ENCODE peak calls at places on chromosomes 5 and 9, in seven cellular contexts. V is cardiac muscle cell, R is brain microvascular endothelial cell, O is mesenchymal stem cell, Y is uterus, I is adipocyte, M is psoas muscle. U is an unnamed sample.

GRCh38 chr5:23730023-23730422 is 222.6 kb downstream of the PRDM9 start:
- DNase-seq in V (no peak), R (no peak), O (no peak), Y (no peak), I (no peak), M (no peak), U (no peak)

GRCh38 chr9:96222132-96222531 is 79.8 kb downstream of the HSD17B3 start:
- DNase-seq in V (peak; percentile 46), R (no peak), O (peak; percentile 12), Y (no peak), I (peak; percentile 16), M (no peak), U (no peak)

GRCh38 chr5:143208781-143209510 is 194.5 kb downstream of the NR3C1 start:
- DNase-seq in V (no peak), R (no peak), O (no peak), Y (no peak), I (no peak), M (no peak), U (no peak)

GRCh38 chr5:112418412-112419049 is 546 bp downstream of the EPB41L4A start:
- DNase-seq in V (peak; percentile 7), R (no peak), O (peak; percentile 21), Y (no peak), I (peak; percentile 2), M (no peak), U (peak; percentile 14)

GRCh38 chr5:43037929-43038510 is 2.1 kb downstream of the ANXA2R start:
- DNase-seq in V (peak; percentile 82), R (peak; percentile 78), O (peak; percentile 62), Y (no peak), I (peak; percentile 88), M (no peak), U (no peak)

GRCh38 chr9:124202447-124202971 is 55.2 kb upstream of the NEK6 start:
- DNase-seq in V (peak; percentile 43), R (no peak), O (peak; percentile 57), Y (no peak), I (no peak), M (peak; percentile 59), U (peak; percentile 51)

GRCh38 chr9:29514336-29514735 is 1941.1 kb upstream of the C9orf72 start:
- DNase-seq in V (no peak), R (no peak), O (peak; percentile 1), Y (no peak), I (no peak), M (peak; percentile 35), U (no peak)

GRCh38 chr5:95406426-95407093 is 15.4 kb downstream of the FAM81B start:
- DNase-seq in V (peak; percentile 26), R (no peak), O (no peak), Y (no peak), I (no peak), M (no peak), U (no peak)

GRCh38 chr5:149886697-149887470 is 57.7 kb downstream of the PDE6A start:
- DNase-seq in V (peak; percentile 88), R (peak; percentile 31), O (peak; percentile 47), Y (no peak), I (no peak), M (no peak), U (no peak)

GRCh38 chr5:37197340-37198050 is 51.7 kb downstream of the CPLANE1 start:
- DNase-seq in V (peak; percentile 34), R (no peak), O (peak; percentile 31), Y (no peak), I (peak; percentile 17), M (no peak), U (no peak)

GRCh38 chr9:129197978-129198736 is 20.1 kb upstream of the IER5L start:
- DNase-seq in V (peak; percentile 93), R (peak; percentile 84), O (peak; percentile 91), Y (peak; percentile 76), I (peak; percentile 39), M (peak; percentile 74), U (peak; percentile 59)

GRCh38 chr9:122128432-122129343 is 30.9 kb downstream of the NDUFA8 start:
- DNase-seq in V (no peak), R (no peak), O (no peak), Y (no peak), I (no peak), M (peak; percentile 66), U (peak; percentile 63)

GRCh38 chr9:76905984-76906861 is at the start of gene PRUNE2:
- DNase-seq in V (peak; percentile 91), R (peak; percentile 56), O (peak; percentile 72), Y (peak; percentile 84), I (peak; percentile 94), M (peak; percentile 68), U (peak; percentile 28)

GRCh38 chr5:56478062-56478461 is 244.9 kb upstream of the ANKRD55 start:
- DNase-seq in V (no peak), R (no peak), O (no peak), Y (no peak), I (no peak), M (no peak), U (no peak)

GRCh38 chr5:56479126-56479525 is 246.0 kb upstream of the ANKRD55 start:
- DNase-seq in V (no peak), R (no peak), O (no peak), Y (no peak), I (no peak), M (no peak), U (no peak)

GRCh38 chr5:56475689-56476486 is 242.8 kb upstream of the ANKRD55 start:
- DNase-seq in V (no peak), R (no peak), O (no peak), Y (no peak), I (peak; percentile 19), M (no peak), U (no peak)

GRCh38 chr5:56479701-56480304 is 246.7 kb upstream of the ANKRD55 start:
- DNase-seq in V (no peak), R (peak; percentile 35), O (no peak), Y (no peak), I (no peak), M (no peak), U (no peak)

GRCh38 chr5:56476487-56476856 is 243.3 kb upstream of the ANKRD55 start:
- DNase-seq in V (no peak), R (no peak), O (no peak), Y (no peak), I (no peak), M (no peak), U (no peak)
- H3K4me3 ChIP-seq in V (no peak overlapping the region), R (no peak overlapping the region), O (no peak overlapping the region), Y (no peak overlapping the region), I (no peak overlapping the region), M (no peak overlapping the region), U (no peak overlapping the region)

GRCh38 chr9:137605146-137606004 is at the start of gene ARRDC1:
- DNase-seq in V (peak; percentile 93), R (peak; percentile 72), O (peak; percentile 91), Y (peak; percentile 90), I (peak; percentile 97), M (peak; percentile 97), U (peak; percentile 92)
- H3K36me3 ChIP-seq in V (no peaks in the 10 kb centered on the region), R (no peaks in the 10 kb centered on the region), O (no peaks in the 10 kb centered on the region), Y (no peaks in the 10 kb centered on the region), I (no peaks in the 10 kb centered on the region), M (no peaks in the 10 kb centered on the region), U (peaks cover 4% of the 10 kb centered on the region)

GRCh38 chr5:77770293-77771005 is 5.7 kb downstream of the TBCA start:
- DNase-seq in V (no peak), R (no peak), O (peak; percentile 28), Y (no peak), I (no peak), M (no peak), U (no peak)

GRCh38 chr5:77768978-77769377 is 7.2 kb downstream of the TBCA start:
- DNase-seq in V (no peak), R (no peak), O (no peak), Y (no peak), I (no peak), M (no peak), U (no peak)

GRCh38 chr5:77771452-77771851 is 4.7 kb downstream of the TBCA start:
- DNase-seq in V (no peak), R (no peak), O (no peak), Y (no peak), I (no peak), M (no peak), U (no peak)

GRCh38 chr5:77772729-77773128 is 3.4 kb downstream of the TBCA start:
- DNase-seq in V (no peak), R (no peak), O (no peak), Y (no peak), I (no peak), M (no peak), U (no peak)

GRCh38 chr5:77767301-77767700 is 8.8 kb downstream of the TBCA start:
- DNase-seq in V (no peak), R (no peak), O (no peak), Y (no peak), I (no peak), M (no peak), U (no peak)
- H3K4me3 ChIP-seq in V (no peak overlapping the region), R (no peak overlapping the region), O (no peak overlapping the region), Y (no peak overlapping the region), I (no peak overlapping the region), M (no peak overlapping the region), U (no peak overlapping the region)

GRCh38 chr5:32249668-32250067 is 63.1 kb downstream of the MTMR12 start:
- DNase-seq in V (no peak), R (no peak), O (no peak), Y (no peak), I (no peak), M (no peak), U (no peak)
- H3K36me3 ChIP-seq in V (peaks cover 40% of the 10 kb centered on the region), R (peaks cover 18% of the 10 kb centered on the region), O (peaks cover 79% of the 10 kb centered on the region), Y (no peaks in the 10 kb centered on the region), I (peaks cover 44% of the 10 kb centered on the region), M (peaks cover 84% of the 10 kb centered on the region), U (peaks cover 87% of the 10 kb centered on the region)

GRCh38 chr5:139758510-139759036 is 37.0 kb upstream of the PSD2 start:
- DNase-seq in V (no peak), R (no peak), O (no peak), Y (no peak), I (no peak), M (no peak), U (no peak)

GRCh38 chr5:139759219-139759721 is 36.3 kb upstream of the PSD2 start:
- DNase-seq in V (no peak), R (no peak), O (no peak), Y (no peak), I (no peak), M (no peak), U (no peak)

GRCh38 chr5:139752506-139753350 is 42.9 kb upstream of the PSD2 start:
- DNase-seq in V (no peak), R (peak; percentile 43), O (peak; percentile 28), Y (no peak), I (no peak), M (no peak), U (no peak)

GRCh38 chr5:139757727-139758509 is 37.7 kb upstream of the PSD2 start:
- DNase-seq in V (no peak), R (no peak), O (no peak), Y (no peak), I (no peak), M (no peak), U (no peak)

GRCh38 chr5:139755892-139756671 is 39.5 kb upstream of the PSD2 start:
- DNase-seq in V (no peak), R (no peak), O (no peak), Y (no peak), I (no peak), M (no peak), U (no peak)
- H3K4me3 ChIP-seq in V (peak overlapping the region; percentile 32), R (no peak overlapping the region), O (peak overlapping the region; percentile 57), Y (no peak overlapping the region), I (no peak overlapping the region), M (peak overlapping the region; percentile 48), U (peak overlapping the region; percentile 48)

DNA sequence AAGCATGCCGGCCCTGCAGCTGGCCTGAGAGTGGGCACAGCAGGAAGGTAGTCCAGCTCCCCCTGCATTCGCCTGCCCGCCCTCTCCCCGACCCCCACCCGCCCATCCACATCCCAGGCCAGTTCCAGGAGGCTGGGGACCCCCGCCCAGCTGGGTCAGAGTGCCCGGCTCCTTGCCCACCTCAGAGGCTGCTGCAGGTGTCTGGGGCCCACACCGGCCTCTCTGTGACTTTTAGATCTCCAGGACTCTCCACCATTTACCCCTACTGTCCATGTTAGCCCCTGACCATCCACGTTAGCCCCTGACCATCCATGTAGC is 46.3 kb upstream of the EXOC3 start:
- DNase-seq in V (no peak), R (no peak), O (no peak), Y (no peak), I (no peak), M (peak; percentile 25), U (no peak)
- H3K36me3 ChIP-seq in V (no peaks in the 10 kb centered on the region), R (no peaks in the 10 kb centered on the region), O (peaks cover 4% of the 10 kb centered on the region), Y (no peaks in the 10 kb centered on the region), I (no peaks in the 10 kb centered on the region), M (no peaks in the 10 kb centered on the region), U (no peaks in the 10 kb centered on the region)

U was measured in left ventricle myocardium inferior.